ENCODE peak calls at places on chromosomes 4 and X, in five cellular contexts. One of them, this sample, is unnamed.

GRCh38 chr4:128039568-128039967 is 21.5 kb upstream of the LARP1B start:
- DNase-seq in breast epithelium: no peak
- DNase-seq in heart right ventricle: no peak
- DNase-seq in stimulated activated CD8-positive, alpha-beta memory T cell treated with anti-CD3 and anti-CD28 coated beads, Interleukin-4, amount 100 ng/mL, for 1 hour: no peak
- DNase-seq in CD4-positive, CD25-positive, alpha-beta regulatory T cell: no peak
- DNase-seq in this sample: no peak

GRCh38 chr4:153153339-153153851 is 50.8 kb upstream of the TRIM2 start:
- DNase-seq in breast epithelium: peak
- DNase-seq in heart right ventricle: peak
- DNase-seq in stimulated activated CD8-positive, alpha-beta memory T cell treated with anti-CD3 and anti-CD28 coated beads, Interleukin-4, amount 100 ng/mL, for 1 hour: no peak
- DNase-seq in CD4-positive, CD25-positive, alpha-beta regulatory T cell: peak
- DNase-seq in this sample: peak

GRCh38 chrX:139691843-139692505 is 16.0 kb downstream of the MCF2 start:
- DNase-seq in breast epithelium: no peak
- DNase-seq in heart right ventricle: no peak
- DNase-seq in stimulated activated CD8-positive, alpha-beta memory T cell treated with anti-CD3 and anti-CD28 coated beads, Interleukin-4, amount 100 ng/mL, for 1 hour: no peak
- DNase-seq in CD4-positive, CD25-positive, alpha-beta regulatory T cell: no peak
- DNase-seq in this sample: no peak

GRCh38 chrX:65985922-65986588 is 53.8 kb downstream of the VSIG4 start:
- DNase-seq in breast epithelium: no peak
- DNase-seq in heart right ventricle: peak
- DNase-seq in stimulated activated CD8-positive, alpha-beta memory T cell treated with anti-CD3 and anti-CD28 coated beads, Interleukin-4, amount 100 ng/mL, for 1 hour: peak
- DNase-seq in CD4-positive, CD25-positive, alpha-beta regulatory T cell: peak
- DNase-seq in this sample: no peak

GRCh38 chr4:114264877-114265291 is 285.4 kb upstream of the ARSJ start:
- DNase-seq in breast epithelium: no peak
- DNase-seq in heart right ventricle: no peak
- DNase-seq in stimulated activated CD8-positive, alpha-beta memory T cell treated with anti-CD3 and anti-CD28 coated beads, Interleukin-4, amount 100 ng/mL, for 1 hour: no peak
- DNase-seq in CD4-positive, CD25-positive, alpha-beta regulatory T cell: no peak
- DNase-seq in this sample: no peak

GRCh38 chr4:113872426-113873260 is 106.8 kb downstream of the ARSJ start:
- DNase-seq in breast epithelium: no peak
- DNase-seq in heart right ventricle: no peak
- DNase-seq in stimulated activated CD8-positive, alpha-beta memory T cell treated with anti-CD3 and anti-CD28 coated beads, Interleukin-4, amount 100 ng/mL, for 1 hour: no peak
- DNase-seq in CD4-positive, CD25-positive, alpha-beta regulatory T cell: no peak
- DNase-seq in this sample: no peak

GRCh38 chr4:8592366-8593267 is at the start of gene CPZ:
- DNase-seq in breast epithelium: no peak
- DNase-seq in heart right ventricle: no peak
- DNase-seq in stimulated activated CD8-positive, alpha-beta memory T cell treated with anti-CD3 and anti-CD28 coated beads, Interleukin-4, amount 100 ng/mL, for 1 hour: no peak
- DNase-seq in CD4-positive, CD25-positive, alpha-beta regulatory T cell: no peak
- DNase-seq in this sample: peak

GRCh38 chr4:83083925-83084475 is 30.5 kb downstream of the PLAC8 start:
- DNase-seq in breast epithelium: no peak
- DNase-seq in heart right ventricle: no peak
- DNase-seq in stimulated activated CD8-positive, alpha-beta memory T cell treated with anti-CD3 and anti-CD28 coated beads, Interleukin-4, amount 100 ng/mL, for 1 hour: no peak
- DNase-seq in CD4-positive, CD25-positive, alpha-beta regulatory T cell: peak
- DNase-seq in this sample: no peak

GRCh38 chrX:155009994-155010472 is 12.5 kb downstream of the F8 start:
- DNase-seq in breast epithelium: no peak
- DNase-seq in heart right ventricle: peak
- DNase-seq in stimulated activated CD8-positive, alpha-beta memory T cell treated with anti-CD3 and anti-CD28 coated beads, Interleukin-4, amount 100 ng/mL, for 1 hour: no peak
- DNase-seq in CD4-positive, CD25-positive, alpha-beta regulatory T cell: no peak
- DNase-seq in this sample: no peak

GRCh38 chr4:78432896-78433295 is 118.7 kb upstream of the ANXA3 start:
- DNase-seq in breast epithelium: no peak
- DNase-seq in heart right ventricle: no peak
- DNase-seq in stimulated activated CD8-positive, alpha-beta memory T cell treated with anti-CD3 and anti-CD28 coated beads, Interleukin-4, amount 100 ng/mL, for 1 hour: no peak
- DNase-seq in CD4-positive, CD25-positive, alpha-beta regulatory T cell: no peak
- DNase-seq in this sample: no peak

GRCh38 chr4:24686866-24687672 is 102.7 kb upstream of the DHX15 start:
- DNase-seq in breast epithelium: no peak
- DNase-seq in heart right ventricle: no peak
- DNase-seq in stimulated activated CD8-positive, alpha-beta memory T cell treated with anti-CD3 and anti-CD28 coated beads, Interleukin-4, amount 100 ng/mL, for 1 hour: no peak
- DNase-seq in CD4-positive, CD25-positive, alpha-beta regulatory T cell: peak
- DNase-seq in this sample: no peak

GRCh38 chr4:18630218-18631110 is 608.9 kb upstream of the LCORL start:
- DNase-seq in breast epithelium: no peak
- DNase-seq in heart right ventricle: no peak
- DNase-seq in stimulated activated CD8-positive, alpha-beta memory T cell treated with anti-CD3 and anti-CD28 coated beads, Interleukin-4, amount 100 ng/mL, for 1 hour: no peak
- DNase-seq in CD4-positive, CD25-positive, alpha-beta regulatory T cell: no peak
- DNase-seq in this sample: no peak

GRCh38 chr4:74004668-74005067 is 6.2 kb upstream of the CXCL5 start:
- DNase-seq in breast epithelium: no peak
- DNase-seq in heart right ventricle: no peak
- DNase-seq in stimulated activated CD8-positive, alpha-beta memory T cell treated with anti-CD3 and anti-CD28 coated beads, Interleukin-4, amount 100 ng/mL, for 1 hour: no peak
- DNase-seq in CD4-positive, CD25-positive, alpha-beta regulatory T cell: no peak
- DNase-seq in this sample: no peak

GRCh38 chr4:122584517-122584916 is 36.3 kb downstream of the IL21 start:
- DNase-seq in breast epithelium: no peak
- DNase-seq in heart right ventricle: no peak
- DNase-seq in stimulated activated CD8-positive, alpha-beta memory T cell treated with anti-CD3 and anti-CD28 coated beads, Interleukin-4, amount 100 ng/mL, for 1 hour: no peak
- DNase-seq in CD4-positive, CD25-positive, alpha-beta regulatory T cell: peak
- DNase-seq in this sample: no peak

GRCh38 chrX:106932960-106933537 is 12.8 kb downstream of the CLDN2 start:
- DNase-seq in breast epithelium: no peak
- DNase-seq in heart right ventricle: no peak
- DNase-seq in stimulated activated CD8-positive, alpha-beta memory T cell treated with anti-CD3 and anti-CD28 coated beads, Interleukin-4, amount 100 ng/mL, for 1 hour: no peak
- DNase-seq in CD4-positive, CD25-positive, alpha-beta regulatory T cell: no peak
- DNase-seq in this sample: no peak

GRCh38 chr4:110164251-110164650 is 34.2 kb downstream of the ELOVL6 start:
- DNase-seq in breast epithelium: no peak
- DNase-seq in heart right ventricle: no peak
- DNase-seq in stimulated activated CD8-positive, alpha-beta memory T cell treated with anti-CD3 and anti-CD28 coated beads, Interleukin-4, amount 100 ng/mL, for 1 hour: no peak
- DNase-seq in CD4-positive, CD25-positive, alpha-beta regulatory T cell: no peak
- DNase-seq in this sample: no peak

GRCh38 chr4:169226565-169226964 is 44.2 kb downstream of the SH3RF1 start:
- DNase-seq in breast epithelium: no peak
- DNase-seq in heart right ventricle: no peak
- DNase-seq in stimulated activated CD8-positive, alpha-beta memory T cell treated with anti-CD3 and anti-CD28 coated beads, Interleukin-4, amount 100 ng/mL, for 1 hour: no peak
- DNase-seq in CD4-positive, CD25-positive, alpha-beta regulatory T cell: no peak
- DNase-seq in this sample: no peak

GRCh38 chr4:16205298-16206164 is 20.7 kb downstream of the TAPT1 start:
- DNase-seq in breast epithelium: no peak
- DNase-seq in heart right ventricle: no peak
- DNase-seq in stimulated activated CD8-positive, alpha-beta memory T cell treated with anti-CD3 and anti-CD28 coated beads, Interleukin-4, amount 100 ng/mL, for 1 hour: no peak
- DNase-seq in CD4-positive, CD25-positive, alpha-beta regulatory T cell: peak
- DNase-seq in this sample: no peak

GRCh38 chr4:89420507-89420906 is 112.9 kb upstream of the GPRIN3 start:
- DNase-seq in breast epithelium: no peak
- DNase-seq in heart right ventricle: no peak
- DNase-seq in stimulated activated CD8-positive, alpha-beta memory T cell treated with anti-CD3 and anti-CD28 coated beads, Interleukin-4, amount 100 ng/mL, for 1 hour: no peak
- DNase-seq in CD4-positive, CD25-positive, alpha-beta regulatory T cell: no peak
- DNase-seq in this sample: no peak

GRCh38 chr4:160238790-160239189 is 1135.9 kb downstream of the RAPGEF2 start:
- DNase-seq in breast epithelium: no peak
- DNase-seq in heart right ventricle: no peak
- DNase-seq in stimulated activated CD8-positive, alpha-beta memory T cell treated with anti-CD3 and anti-CD28 coated beads, Interleukin-4, amount 100 ng/mL, for 1 hour: no peak
- DNase-seq in CD4-positive, CD25-positive, alpha-beta regulatory T cell: no peak
- DNase-seq in this sample: no peak

GRCh38 chrX:353566-354535 is 32.9 kb downstream of the PPP2R3B start:
- DNase-seq in breast epithelium: no peak
- DNase-seq in heart right ventricle: no peak
- DNase-seq in stimulated activated CD8-positive, alpha-beta memory T cell treated with anti-CD3 and anti-CD28 coated beads, Interleukin-4, amount 100 ng/mL, for 1 hour: no peak
- DNase-seq in CD4-positive, CD25-positive, alpha-beta regulatory T cell: no peak
- DNase-seq in this sample: peak

GRCh38 chrX:45903781-45904201 is 641.4 kb downstream of the ZNF674 start:
- DNase-seq in breast epithelium: no peak
- DNase-seq in heart right ventricle: no peak
- DNase-seq in stimulated activated CD8-positive, alpha-beta memory T cell treated with anti-CD3 and anti-CD28 coated beads, Interleukin-4, amount 100 ng/mL, for 1 hour: no peak
- DNase-seq in CD4-positive, CD25-positive, alpha-beta regulatory T cell: no peak
- DNase-seq in this sample: no peak

GRCh38 chr4:4848540-4848939 is 10.9 kb upstream of the MSX1 start:
- DNase-seq in breast epithelium: no peak
- DNase-seq in heart right ventricle: no peak
- DNase-seq in stimulated activated CD8-positive, alpha-beta memory T cell treated with anti-CD3 and anti-CD28 coated beads, Interleukin-4, amount 100 ng/mL, for 1 hour: no peak
- DNase-seq in CD4-positive, CD25-positive, alpha-beta regulatory T cell: no peak
- DNase-seq in this sample: no peak

GRCh38 chr4:138724530-138724929 is 291.1 kb upstream of the NOCT start:
- DNase-seq in breast epithelium: no peak
- DNase-seq in heart right ventricle: no peak
- DNase-seq in stimulated activated CD8-positive, alpha-beta memory T cell treated with anti-CD3 and anti-CD28 coated beads, Interleukin-4, amount 100 ng/mL, for 1 hour: no peak
- DNase-seq in CD4-positive, CD25-positive, alpha-beta regulatory T cell: no peak
- DNase-seq in this sample: no peak

GRCh38 chrX:30620980-30621716 is 32.1 kb upstream of the GK start:
- DNase-seq in breast epithelium: no peak
- DNase-seq in heart right ventricle: peak
- DNase-seq in stimulated activated CD8-positive, alpha-beta memory T cell treated with anti-CD3 and anti-CD28 coated beads, Interleukin-4, amount 100 ng/mL, for 1 hour: no peak
- DNase-seq in CD4-positive, CD25-positive, alpha-beta regulatory T cell: no peak
- DNase-seq in this sample: no peak

GRCh38 chrX:84064164-84064563 is 123.8 kb downstream of the RPS6KA6 start:
- DNase-seq in breast epithelium: no peak
- DNase-seq in heart right ventricle: no peak
- DNase-seq in stimulated activated CD8-positive, alpha-beta memory T cell treated with anti-CD3 and anti-CD28 coated beads, Interleukin-4, amount 100 ng/mL, for 1 hour: no peak
- DNase-seq in CD4-positive, CD25-positive, alpha-beta regulatory T cell: no peak
- DNase-seq in this sample: no peak

GRCh38 chrX:72280210-72280882 is 3.3 kb upstream of the RPS4X start:
- DNase-seq in breast epithelium: no peak
- DNase-seq in heart right ventricle: no peak
- DNase-seq in stimulated activated CD8-positive, alpha-beta memory T cell treated with anti-CD3 and anti-CD28 coated beads, Interleukin-4, amount 100 ng/mL, for 1 hour: no peak
- DNase-seq in CD4-positive, CD25-positive, alpha-beta regulatory T cell: no peak
- DNase-seq in this sample: no peak